ENCODE peak calls at places on chromosome 1, in nine cellular contexts. T is sigmoid colon; R is EL; W is endothelial cell; B is transverse colon; J is stimulated activated CD8-positive, alpha-beta memory T cell treated with anti-CD3 and anti-CD28 coated beads, Interleukin-7, amount 100 ng/mL, for 1 hour; G is M059J; X is CD8-positive, alpha-beta T cell; D is NCI-H1417. K is an unnamed sample.

GRCh38 chr1:151311589-151312331 is 15.5 kb downstream of the PI4KB start:
- DNase-seq in T (peak), R (peak), W (no peak), B (peak), J (peak), G (peak), X (peak), D (no peak), K (no peak)

GRCh38 chr1:58883888-58884482 is 100.1 kb upstream of the JUN start:
- DNase-seq in T (no peak), R (no peak), W (no peak), B (no peak), J (no peak), G (no peak), X (no peak), D (no peak), K (no peak)

GRCh38 chr1:76867342-76868130 is at the start of gene ST6GALNAC5:
- DNase-seq in T (no peak), R (peak), W (peak), B (no peak), J (no peak), G (peak), X (no peak), D (peak), K (no peak)

GRCh38 chr1:157104598-157105293 is 5.1 kb upstream of the ETV3L start:
- DNase-seq in T (peak), R (peak), W (no peak), B (no peak), J (no peak), G (peak), X (no peak), D (no peak), K (no peak)

GRCh38 chr1:167190747-167191237 is 29.9 kb upstream of the POU2F1 start:
- DNase-seq in T (no peak), R (no peak), W (no peak), B (no peak), J (no peak), G (no peak), X (no peak), D (no peak), K (no peak)

GRCh38 chr1:32998009-32998555 is 33.5 kb upstream of the RNF19B start:
- DNase-seq in T (no peak), R (peak), W (no peak), B (no peak), J (no peak), G (no peak), X (no peak), D (no peak), K (no peak)

GRCh38 chr1:236465959-236466303 is 57.9 kb upstream of the LGALS8 start:
- DNase-seq in T (no peak), R (no peak), W (no peak), B (no peak), J (no peak), G (no peak), X (no peak), D (no peak), K (no peak)

GRCh38 chr1:35287807-35288640 is 19.5 kb downstream of the ZMYM4 start:
- DNase-seq in T (no peak), R (peak), W (no peak), B (no peak), J (no peak), G (peak), X (no peak), D (no peak), K (no peak)

GRCh38 chr1:108502624-108503023 is 52.5 kb downstream of the NBPF6 start:
- DNase-seq in T (no peak), R (peak), W (no peak), B (no peak), J (no peak), G (peak), X (no peak), D (no peak), K (no peak)

GRCh38 chr1:48765335-48765734 is 11.4 kb downstream of the BEND5 start:
- DNase-seq in T (no peak), R (no peak), W (no peak), B (no peak), J (no peak), G (no peak), X (no peak), D (no peak), K (no peak)

GRCh38 chr1:68141801-68142440 is 90.4 kb downstream of the WLS start:
- DNase-seq in T (peak), R (no peak), W (no peak), B (no peak), J (no peak), G (no peak), X (no peak), D (no peak), K (no peak)

GRCh38 chr1:241408170-241408569 is 51.2 kb upstream of the RGS7 start:
- DNase-seq in T (no peak), R (peak), W (no peak), B (no peak), J (no peak), G (peak), X (no peak), D (peak), K (no peak)

K was measured in cortex of kidney.